ENCODE peak calls at places on chromosomes 1 and 21, in ten cellular contexts. One of them, this sample, is unnamed.

GRCh38 chr1:100036718-100037664 is 67.2 kb downstream of the SLC35A3 start:
- DNase-seq in T-helper 2 cell: peak; percentile 22
- DNase-seq in iPS-NIHi11: no peak
- DNase-seq in suprapubic skin: no peak
- DNase-seq in SW480: peak; percentile 33
- DNase-seq in hepatocyte: peak; percentile 56
- DNase-seq in psoas muscle: no peak
- DNase-seq in GM10248: no peak
- DNase-seq in neural crest cell: no peak
- DNase-seq in NAMALWA: peak; percentile 53
- DNase-seq in this sample: peak; percentile 27

GRCh38 chr1:16612332-16613172 is 812 bp downstream of the NBPF1 start:
- DNase-seq in T-helper 2 cell: no peak
- DNase-seq in iPS-NIHi11: peak; percentile 68
- DNase-seq in suprapubic skin: peak; percentile 95
- DNase-seq in SW480: peak; percentile 80
- DNase-seq in hepatocyte: peak; percentile 94
- DNase-seq in psoas muscle: peak; percentile 70
- DNase-seq in GM10248: peak; percentile 62
- DNase-seq in neural crest cell: peak; percentile 58
- DNase-seq in NAMALWA: peak; percentile 76
- DNase-seq in this sample: peak; percentile 83

GRCh38 chr21:38223893-38224540 is 32.8 kb upstream of the KCNJ15 start:
- DNase-seq in T-helper 2 cell: peak; percentile 36
- DNase-seq in iPS-NIHi11: no peak
- DNase-seq in suprapubic skin: no peak
- DNase-seq in SW480: no peak
- DNase-seq in hepatocyte: no peak
- DNase-seq in psoas muscle: no peak
- DNase-seq in GM10248: no peak
- DNase-seq in neural crest cell: no peak
- DNase-seq in NAMALWA: peak; percentile 2
- DNase-seq in this sample: no peak

GRCh38 chr1:173406783-173407230 is 70.3 kb upstream of the PRDX6 start:
- DNase-seq in T-helper 2 cell: no peak
- DNase-seq in iPS-NIHi11: no peak
- DNase-seq in suprapubic skin: no peak
- DNase-seq in SW480: no peak
- DNase-seq in hepatocyte: no peak
- DNase-seq in psoas muscle: no peak
- DNase-seq in GM10248: no peak
- DNase-seq in neural crest cell: no peak
- DNase-seq in NAMALWA: no peak
- DNase-seq in this sample: no peak

GRCh38 chr1:205602118-205602517 is 29.7 kb downstream of the ELK4 start:
- DNase-seq in T-helper 2 cell: no peak
- DNase-seq in iPS-NIHi11: no peak
- DNase-seq in suprapubic skin: no peak
- DNase-seq in SW480: no peak
- DNase-seq in hepatocyte: no peak
- DNase-seq in psoas muscle: no peak
- DNase-seq in GM10248: no peak
- DNase-seq in neural crest cell: no peak
- DNase-seq in NAMALWA: no peak
- DNase-seq in this sample: no peak

GRCh38 chr1:147264158-147264768 is 21.8 kb downstream of the CHD1L start:
- DNase-seq in T-helper 2 cell: no peak
- DNase-seq in iPS-NIHi11: no peak
- DNase-seq in suprapubic skin: no peak
- DNase-seq in SW480: no peak
- DNase-seq in hepatocyte: no peak
- DNase-seq in psoas muscle: no peak
- DNase-seq in GM10248: no peak
- DNase-seq in neural crest cell: no peak
- DNase-seq in NAMALWA: no peak
- DNase-seq in this sample: no peak

GRCh38 chr1:166974647-166975345 is 544 bp downstream of the ILDR2 start:
- DNase-seq in T-helper 2 cell: peak; percentile 63
- DNase-seq in iPS-NIHi11: no peak
- DNase-seq in suprapubic skin: no peak
- DNase-seq in SW480: peak; percentile 9
- DNase-seq in hepatocyte: no peak
- DNase-seq in psoas muscle: no peak
- DNase-seq in GM10248: peak; percentile 34
- DNase-seq in neural crest cell: no peak
- DNase-seq in NAMALWA: peak; percentile 60
- DNase-seq in this sample: peak; percentile 74

GRCh38 chr1:112894561-112895011 is 61.4 kb downstream of the SLC16A1 start:
- DNase-seq in T-helper 2 cell: no peak
- DNase-seq in iPS-NIHi11: no peak
- DNase-seq in suprapubic skin: no peak
- DNase-seq in SW480: no peak
- DNase-seq in hepatocyte: no peak
- DNase-seq in psoas muscle: no peak
- DNase-seq in GM10248: no peak
- DNase-seq in neural crest cell: no peak
- DNase-seq in NAMALWA: no peak
- DNase-seq in this sample: no peak

GRCh38 chr1:53625049-53625448 is 113.9 kb downstream of the GLIS1 start:
- DNase-seq in T-helper 2 cell: no peak
- DNase-seq in iPS-NIHi11: no peak
- DNase-seq in suprapubic skin: peak; percentile 77
- DNase-seq in SW480: no peak
- DNase-seq in hepatocyte: no peak
- DNase-seq in psoas muscle: peak; percentile 59
- DNase-seq in GM10248: no peak
- DNase-seq in neural crest cell: no peak
- DNase-seq in NAMALWA: no peak
- DNase-seq in this sample: no peak

GRCh38 chr1:27656157-27656893 is 15.7 kb downstream of the IFI6 start:
- DNase-seq in T-helper 2 cell: no peak
- DNase-seq in iPS-NIHi11: peak; percentile 60
- DNase-seq in suprapubic skin: no peak
- DNase-seq in SW480: no peak
- DNase-seq in hepatocyte: no peak
- DNase-seq in psoas muscle: peak; percentile 80
- DNase-seq in GM10248: no peak
- DNase-seq in neural crest cell: no peak
- DNase-seq in NAMALWA: peak; percentile 37
- DNase-seq in this sample: no peak

GRCh38 chr1:33370286-33370685 is 49.4 kb upstream of the A3GALT2 start:
- DNase-seq in T-helper 2 cell: no peak
- DNase-seq in iPS-NIHi11: no peak
- DNase-seq in suprapubic skin: peak; percentile 38
- DNase-seq in SW480: no peak
- DNase-seq in hepatocyte: no peak
- DNase-seq in psoas muscle: peak; percentile 56
- DNase-seq in GM10248: no peak
- DNase-seq in neural crest cell: no peak
- DNase-seq in NAMALWA: no peak
- DNase-seq in this sample: no peak

GRCh38 chr1:33335020-33335419 is 14.1 kb upstream of the A3GALT2 start:
- DNase-seq in T-helper 2 cell: peak; percentile 5
- DNase-seq in iPS-NIHi11: no peak
- DNase-seq in suprapubic skin: no peak
- DNase-seq in SW480: no peak
- DNase-seq in hepatocyte: no peak
- DNase-seq in psoas muscle: no peak
- DNase-seq in GM10248: no peak
- DNase-seq in neural crest cell: no peak
- DNase-seq in NAMALWA: no peak
- DNase-seq in this sample: no peak

GRCh38 chr1:23634840-23635642 is 56.6 kb upstream of the RPL11 start:
- DNase-seq in T-helper 2 cell: peak; percentile 67
- DNase-seq in iPS-NIHi11: peak; percentile 86
- DNase-seq in suprapubic skin: no peak
- DNase-seq in SW480: peak; percentile 70
- DNase-seq in hepatocyte: peak; percentile 72
- DNase-seq in psoas muscle: peak; percentile 60
- DNase-seq in GM10248: peak; percentile 84
- DNase-seq in neural crest cell: peak; percentile 57
- DNase-seq in NAMALWA: peak; percentile 91
- DNase-seq in this sample: peak; percentile 84

GRCh38 chr1:110393286-110393685 is 2.5 kb upstream of the SLC16A4 start:
- DNase-seq in T-helper 2 cell: no peak
- DNase-seq in iPS-NIHi11: no peak
- DNase-seq in suprapubic skin: no peak
- DNase-seq in SW480: no peak
- DNase-seq in hepatocyte: no peak
- DNase-seq in psoas muscle: no peak
- DNase-seq in GM10248: no peak
- DNase-seq in neural crest cell: no peak
- DNase-seq in NAMALWA: no peak
- DNase-seq in this sample: no peak

GRCh38 chr1:207579436-207579799 is 65.5 kb upstream of the CR1L start:
- DNase-seq in T-helper 2 cell: peak; percentile 56
- DNase-seq in iPS-NIHi11: peak; percentile 70
- DNase-seq in suprapubic skin: no peak
- DNase-seq in SW480: peak; percentile 61
- DNase-seq in hepatocyte: peak; percentile 73
- DNase-seq in psoas muscle: no peak
- DNase-seq in GM10248: peak; percentile 30
- DNase-seq in neural crest cell: peak; percentile 46
- DNase-seq in NAMALWA: peak; percentile 79
- DNase-seq in this sample: peak; percentile 75

GRCh38 chr1:172638885-172639831 is 19.7 kb upstream of the FASLG start:
- DNase-seq in T-helper 2 cell: peak; percentile 93
- DNase-seq in iPS-NIHi11: no peak
- DNase-seq in suprapubic skin: no peak
- DNase-seq in SW480: peak; percentile 93
- DNase-seq in hepatocyte: no peak
- DNase-seq in psoas muscle: no peak
- DNase-seq in GM10248: peak; percentile 49
- DNase-seq in neural crest cell: no peak
- DNase-seq in NAMALWA: no peak
- DNase-seq in this sample: no peak

GRCh38 chr1:230936475-230936874 is 42.2 kb downstream of the TTC13 start:
- DNase-seq in T-helper 2 cell: no peak
- DNase-seq in iPS-NIHi11: no peak
- DNase-seq in suprapubic skin: no peak
- DNase-seq in SW480: no peak
- DNase-seq in hepatocyte: no peak
- DNase-seq in psoas muscle: no peak
- DNase-seq in GM10248: no peak
- DNase-seq in neural crest cell: no peak
- DNase-seq in NAMALWA: no peak
- DNase-seq in this sample: no peak

GRCh38 chr21:44012474-44013379 is 618 bp downstream of the TRAPPC10 start:
- DNase-seq in T-helper 2 cell: peak; percentile 89
- DNase-seq in iPS-NIHi11: peak; percentile 91
- DNase-seq in suprapubic skin: no peak
- DNase-seq in SW480: peak; percentile 61
- DNase-seq in hepatocyte: peak; percentile 76
- DNase-seq in psoas muscle: peak; percentile 72
- DNase-seq in GM10248: peak; percentile 91
- DNase-seq in neural crest cell: peak; percentile 41
- DNase-seq in NAMALWA: peak; percentile 89
- DNase-seq in this sample: peak; percentile 66

GRCh38 chr21:42542196-42542595 is 28.5 kb downstream of the SLC37A1 start:
- DNase-seq in T-helper 2 cell: no peak
- DNase-seq in iPS-NIHi11: no peak
- DNase-seq in suprapubic skin: no peak
- DNase-seq in SW480: no peak
- DNase-seq in hepatocyte: no peak
- DNase-seq in psoas muscle: no peak
- DNase-seq in GM10248: no peak
- DNase-seq in neural crest cell: no peak
- DNase-seq in NAMALWA: no peak
- DNase-seq in this sample: no peak

This sample was measured in left kidney.